ENCODE peak calls at places on chromosomes 12 and 14, in five cellular contexts. One of them, this sample, is unnamed.

GRCh38 chr12:101924647-101925046 is 47.3 kb downstream of the DRAM1 start:
- DNase-seq in fibroblast of pulmonary artery: peak
- DNase-seq in NCI-H510A treated with DMSO at 0.1 percent for 48 hours: no peak
- DNase-seq in HT1080: peak
- DNase-seq in AG09319: no peak
- DNase-seq in this sample: no peak

GRCh38 chr12:50536831-50537537 is 32.2 kb downstream of the DIP2B start:
- DNase-seq in fibroblast of pulmonary artery: no peak
- DNase-seq in NCI-H510A treated with DMSO at 0.1 percent for 48 hours: no peak
- DNase-seq in HT1080: no peak
- DNase-seq in AG09319: no peak
- DNase-seq in this sample: no peak

GRCh38 chr12:53750812-53751335 is 905 bp downstream of the CISTR start:
- DNase-seq in fibroblast of pulmonary artery: peak
- DNase-seq in NCI-H510A treated with DMSO at 0.1 percent for 48 hours: no peak
- DNase-seq in HT1080: no peak
- DNase-seq in AG09319: no peak
- DNase-seq in this sample: no peak

GRCh38 chr12:65419284-65420072 is 141.0 kb downstream of the MSRB3 start:
- DNase-seq in fibroblast of pulmonary artery: no peak
- DNase-seq in NCI-H510A treated with DMSO at 0.1 percent for 48 hours: no peak
- DNase-seq in HT1080: no peak
- DNase-seq in AG09319: no peak
- DNase-seq in this sample: no peak

GRCh38 chr12:47078733-47079364 is 572 bp upstream of the PCED1B start:
- DNase-seq in fibroblast of pulmonary artery: peak
- DNase-seq in NCI-H510A treated with DMSO at 0.1 percent for 48 hours: no peak
- DNase-seq in HT1080: no peak
- DNase-seq in AG09319: no peak
- DNase-seq in this sample: no peak

GRCh38 chr14:75911883-75912282 is 69.9 kb downstream of the TGFB3 start:
- DNase-seq in fibroblast of pulmonary artery: peak
- DNase-seq in NCI-H510A treated with DMSO at 0.1 percent for 48 hours: no peak
- DNase-seq in HT1080: no peak
- DNase-seq in AG09319: no peak
- DNase-seq in this sample: peak

GRCh38 chr14:96757456-96757855 is 39.7 kb upstream of the VRK1 start:
- DNase-seq in fibroblast of pulmonary artery: no peak
- DNase-seq in NCI-H510A treated with DMSO at 0.1 percent for 48 hours: no peak
- DNase-seq in HT1080: no peak
- DNase-seq in AG09319: no peak
- DNase-seq in this sample: no peak

GRCh38 chr12:124684971-124685688 is 117.7 kb upstream of the NCOR2 start:
- DNase-seq in fibroblast of pulmonary artery: peak
- DNase-seq in NCI-H510A treated with DMSO at 0.1 percent for 48 hours: no peak
- DNase-seq in HT1080: peak
- DNase-seq in AG09319: no peak
- DNase-seq in this sample: peak

GRCh38 chr14:100547633-100548294 is 39.5 kb downstream of the BEGAIN start:
- DNase-seq in fibroblast of pulmonary artery: peak
- DNase-seq in NCI-H510A treated with DMSO at 0.1 percent for 48 hours: peak
- DNase-seq in HT1080: peak
- DNase-seq in AG09319: no peak
- DNase-seq in this sample: peak

GRCh38 chr12:84315926-84316325 is 596.7 kb downstream of the SLC6A15 start:
- DNase-seq in fibroblast of pulmonary artery: no peak
- DNase-seq in NCI-H510A treated with DMSO at 0.1 percent for 48 hours: no peak
- DNase-seq in HT1080: no peak
- DNase-seq in AG09319: no peak
- DNase-seq in this sample: no peak

GRCh38 chr12:68119724-68120211 is 39.8 kb downstream of the IFNG start:
- DNase-seq in fibroblast of pulmonary artery: no peak
- DNase-seq in NCI-H510A treated with DMSO at 0.1 percent for 48 hours: peak
- DNase-seq in HT1080: no peak
- DNase-seq in AG09319: no peak
- DNase-seq in this sample: no peak

GRCh38 chr12:106814649-106815048 is 40.2 kb downstream of the RIC8B start:
- DNase-seq in fibroblast of pulmonary artery: no peak
- DNase-seq in NCI-H510A treated with DMSO at 0.1 percent for 48 hours: no peak
- DNase-seq in HT1080: no peak
- DNase-seq in AG09319: no peak
- DNase-seq in this sample: no peak

GRCh38 chr12:66453837-66454236 is 151.5 kb downstream of the HELB start:
- DNase-seq in fibroblast of pulmonary artery: no peak
- DNase-seq in NCI-H510A treated with DMSO at 0.1 percent for 48 hours: no peak
- DNase-seq in HT1080: no peak
- DNase-seq in AG09319: no peak
- DNase-seq in this sample: no peak

GRCh38 chr14:94408546-94409095 is 20.2 kb upstream of the SERPINA1 start:
- DNase-seq in fibroblast of pulmonary artery: no peak
- DNase-seq in NCI-H510A treated with DMSO at 0.1 percent for 48 hours: no peak
- DNase-seq in HT1080: no peak
- DNase-seq in AG09319: no peak
- DNase-seq in this sample: no peak

GRCh38 chr12:124648710-124649384 is 81.4 kb upstream of the NCOR2 start:
- DNase-seq in fibroblast of pulmonary artery: no peak
- DNase-seq in NCI-H510A treated with DMSO at 0.1 percent for 48 hours: no peak
- DNase-seq in HT1080: no peak
- DNase-seq in AG09319: no peak
- DNase-seq in this sample: no peak

GRCh38 chr14:79629372-79629771 is 581.9 kb downstream of the DIO2 start:
- DNase-seq in fibroblast of pulmonary artery: no peak
- DNase-seq in NCI-H510A treated with DMSO at 0.1 percent for 48 hours: no peak
- DNase-seq in HT1080: no peak
- DNase-seq in AG09319: no peak
- DNase-seq in this sample: no peak

GRCh38 chr14:102094101-102094500 is 7.3 kb upstream of the HSP90AA1 start:
- DNase-seq in fibroblast of pulmonary artery: peak
- DNase-seq in NCI-H510A treated with DMSO at 0.1 percent for 48 hours: no peak
- DNase-seq in HT1080: no peak
- DNase-seq in AG09319: no peak
- DNase-seq in this sample: no peak

GRCh38 chr12:123714302-123714627 is 2.1 kb downstream of the ATP6V0A2 start:
- DNase-seq in fibroblast of pulmonary artery: no peak
- DNase-seq in NCI-H510A treated with DMSO at 0.1 percent for 48 hours: peak
- DNase-seq in HT1080: no peak
- DNase-seq in AG09319: no peak
- DNase-seq in this sample: no peak

GRCh38 chr14:38078393-38078792 is 129.3 kb upstream of the SSTR1 start:
- DNase-seq in fibroblast of pulmonary artery: no peak
- DNase-seq in NCI-H510A treated with DMSO at 0.1 percent for 48 hours: peak
- DNase-seq in HT1080: no peak
- DNase-seq in AG09319: no peak
- DNase-seq in this sample: no peak

GRCh38 chr12:43805149-43805856 is 814 bp downstream of the TWF1 start:
- DNase-seq in fibroblast of pulmonary artery: peak
- DNase-seq in NCI-H510A treated with DMSO at 0.1 percent for 48 hours: peak
- DNase-seq in HT1080: no peak
- DNase-seq in AG09319: no peak
- DNase-seq in this sample: peak

GRCh38 chr12:42691991-42692557 is 102.5 kb upstream of the PRICKLE1 start:
- DNase-seq in fibroblast of pulmonary artery: no peak
- DNase-seq in NCI-H510A treated with DMSO at 0.1 percent for 48 hours: peak
- DNase-seq in HT1080: no peak
- DNase-seq in AG09319: no peak
- DNase-seq in this sample: no peak

GRCh38 chr12:6987956-6988573 is 17.4 kb downstream of the EMG1 start:
- DNase-seq in fibroblast of pulmonary artery: no peak
- DNase-seq in NCI-H510A treated with DMSO at 0.1 percent for 48 hours: no peak
- DNase-seq in HT1080: no peak
- DNase-seq in AG09319: no peak
- DNase-seq in this sample: no peak

GRCh38 chr14:24085215-24085614 is 8.9 kb upstream of the PCK2 start:
- DNase-seq in fibroblast of pulmonary artery: no peak
- DNase-seq in NCI-H510A treated with DMSO at 0.1 percent for 48 hours: no peak
- DNase-seq in HT1080: no peak
- DNase-seq in AG09319: no peak
- DNase-seq in this sample: no peak

GRCh38 chr12:131808744-131809371 is 19.3 kb upstream of the MMP17 start:
- DNase-seq in fibroblast of pulmonary artery: no peak
- DNase-seq in NCI-H510A treated with DMSO at 0.1 percent for 48 hours: peak
- DNase-seq in HT1080: no peak
- DNase-seq in AG09319: no peak
- DNase-seq in this sample: no peak

GRCh38 chr12:116441292-116441691 is 117.9 kb upstream of the MAP1LC3B2 start:
- DNase-seq in fibroblast of pulmonary artery: no peak
- DNase-seq in NCI-H510A treated with DMSO at 0.1 percent for 48 hours: no peak
- DNase-seq in HT1080: no peak
- DNase-seq in AG09319: no peak
- DNase-seq in this sample: peak

GRCh38 chr12:98895086-98895651 is 250.1 kb downstream of the APAF1 start:
- DNase-seq in fibroblast of pulmonary artery: no peak
- DNase-seq in NCI-H510A treated with DMSO at 0.1 percent for 48 hours: peak
- DNase-seq in HT1080: no peak
- DNase-seq in AG09319: no peak
- DNase-seq in this sample: no peak

GRCh38 chr14:31592619-31593018 is 31.4 kb downstream of the NUBPL start:
- DNase-seq in fibroblast of pulmonary artery: peak
- DNase-seq in NCI-H510A treated with DMSO at 0.1 percent for 48 hours: no peak
- DNase-seq in HT1080: no peak
- DNase-seq in AG09319: no peak
- DNase-seq in this sample: peak

GRCh38 chr14:55271572-55272414 is 572 bp downstream of the FBXO34 start:
- DNase-seq in fibroblast of pulmonary artery: peak
- DNase-seq in NCI-H510A treated with DMSO at 0.1 percent for 48 hours: peak
- DNase-seq in HT1080: peak
- DNase-seq in AG09319: peak
- DNase-seq in this sample: peak